ENCODE peak calls at places on chromosomes 1 and 21, in seven cellular contexts. K is AG09319; H is hepatocyte; P is CD8-positive, alpha-beta T cell; W is heart right ventricle; G is SK-N-SH; N is AG04450. V is an unnamed sample.

GRCh38 chr1:10510520-10511493 is 36.1 kb downstream of the PEX14 start:
- DNase-seq in H (peak; percentile 47), P (peak; percentile 72), N (peak; percentile 66), W (no peak), K (peak; percentile 31), G (no peak), V (no peak)

GRCh38 chr21:17089121-17089520 is 423.7 kb upstream of the CXADR start:
- DNase-seq in H (peak; percentile 28), P (no peak), K (no peak), W (no peak), N (no peak), G (no peak), V (no peak)

GRCh38 chr1:230858236-230858820 is 10.0 kb downstream of the C1orf198 start:
- DNase-seq in P (no peak), W (no peak), G (no peak), N (no peak), H (no peak), K (no peak), V (no peak)

GRCh38 chr1:4939266-4939665 is 284.9 kb downstream of the AJAP1 start:
- DNase-seq in W (no peak), P (no peak), G (no peak), N (no peak), H (no peak), K (no peak), V (no peak)

GRCh38 chr21:39452207-39452964 is 616 bp downstream of the SH3BGR start:
- DNase-seq in P (no peak), N (no peak), G (no peak), K (peak; percentile 43), H (no peak), W (no peak), V (no peak)

GRCh38 chr21:46441961-46442498 is 16.7 kb upstream of the DIP2A start:
- DNase-seq in W (no peak), H (no peak), G (no peak), K (no peak), N (no peak), P (no peak), V (no peak)

GRCh38 chr1:21635138-21635535 is 34.0 kb downstream of the RAP1GAP start:
- DNase-seq in K (no peak), W (no peak), N (no peak), P (no peak), G (no peak), H (no peak), V (no peak)

GRCh38 chr1:84365225-84366221 is 32.8 kb upstream of the DNASE2B start:
- DNase-seq in W (no peak), N (peak; percentile 90), G (no peak), K (peak; percentile 79), P (no peak), H (peak; percentile 64), V (no peak)

GRCh38 chr1:3078421-3078820 is 9.4 kb downstream of the PRDM16 start:
- DNase-seq in K (no peak), G (no peak), P (no peak), N (no peak), W (no peak), H (no peak), V (no peak)

GRCh38 chr21:43608225-43608624 is 51.1 kb downstream of the HSF2BP start:
- DNase-seq in H (no peak), W (no peak), P (no peak), G (no peak), N (no peak), K (no peak), V (no peak)

GRCh38 chr1:29931477-29932175 is 695.3 kb downstream of the PTPRU start:
- DNase-seq in N (no peak), G (no peak), W (no peak), P (no peak), K (no peak), H (no peak), V (no peak)

GRCh38 chr1:96999191-96999590 is 277.6 kb downstream of the PTBP2 start:
- DNase-seq in N (no peak), H (no peak), W (no peak), P (no peak), K (no peak), G (no peak), V (no peak)

GRCh38 chr1:161913482-161914140 is 110.1 kb downstream of the OLFML2B start:
- DNase-seq in G (no peak), P (no peak), K (no peak), H (no peak), N (no peak), W (no peak), V (no peak)

GRCh38 chr1:232622981-232623380 is 7.0 kb downstream of the SIPA1L2 start:
- DNase-seq in K (no peak), N (no peak), G (no peak), P (no peak), H (peak; percentile 27), W (no peak), V (no peak)

GRCh38 chr1:47575855-47576757 is 138.3 kb downstream of the FOXD2 start:
- DNase-seq in K (no peak), G (no peak), H (no peak), P (no peak), W (no peak), N (peak; percentile 33), V (no peak)

GRCh38 chr1:247209306-247209900 is 37.6 kb upstream of the ZNF124 start:
- DNase-seq in K (no peak), G (peak; percentile 36), N (no peak), P (no peak), H (no peak), W (no peak), V (no peak)

GRCh38 chr1:50491142-50491541 is 67.9 kb upstream of the DMRTA2 start:
- DNase-seq in N (no peak), H (no peak), W (no peak), G (no peak), K (no peak), P (no peak), V (no peak)

GRCh38 chr1:157948547-157949152 is 44.8 kb upstream of the KIRREL1 start:
- DNase-seq in P (no peak), G (no peak), W (no peak), H (peak; percentile 77), N (no peak), K (no peak), V (peak; percentile 14)

GRCh38 chr1:108570128-108570527 is 10.2 kb downstream of the EEIG2 start:
- DNase-seq in P (peak; percentile 11), K (no peak), G (peak; percentile 31), N (no peak), H (no peak), W (no peak), V (no peak)

GRCh38 chr1:7508052-7508745 is 262.9 kb upstream of the VAMP3 start:
- DNase-seq in K (no peak), N (no peak), P (no peak), H (no peak), W (no peak), G (no peak), V (no peak)

GRCh38 chr1:95409901-95410300 is 175.9 kb downstream of the RWDD3 start:
- DNase-seq in G (no peak), H (no peak), K (no peak), N (no peak), P (no peak), W (no peak), V (no peak)

GRCh38 chr1:87386217-87386790 is 57.6 kb downstream of the LMO4 start:
- DNase-seq in P (no peak), N (no peak), W (no peak), K (no peak), H (no peak), G (no peak), V (no peak)

GRCh38 chr1:8373547-8374270 is 55.8 kb downstream of the SLC45A1 start:
- DNase-seq in P (no peak), H (peak; percentile 70), K (no peak), G (no peak), N (peak; percentile 69), W (peak; percentile 68), V (no peak)

GRCh38 chr1:159790237-159790917 is 9.6 kb downstream of the DUSP23 start:
- DNase-seq in K (no peak), W (no peak), N (no peak), G (peak; percentile 52), H (peak; percentile 47), P (no peak), V (no peak)
- TF ChIP-seq CTCF in K (peak; percentile 58), W (peak; percentile 62), N (peak; percentile 58), G (peak; percentile 67), H (peak; percentile 50), P (peak; percentile 45), V (peak; percentile 61)

DNA sequence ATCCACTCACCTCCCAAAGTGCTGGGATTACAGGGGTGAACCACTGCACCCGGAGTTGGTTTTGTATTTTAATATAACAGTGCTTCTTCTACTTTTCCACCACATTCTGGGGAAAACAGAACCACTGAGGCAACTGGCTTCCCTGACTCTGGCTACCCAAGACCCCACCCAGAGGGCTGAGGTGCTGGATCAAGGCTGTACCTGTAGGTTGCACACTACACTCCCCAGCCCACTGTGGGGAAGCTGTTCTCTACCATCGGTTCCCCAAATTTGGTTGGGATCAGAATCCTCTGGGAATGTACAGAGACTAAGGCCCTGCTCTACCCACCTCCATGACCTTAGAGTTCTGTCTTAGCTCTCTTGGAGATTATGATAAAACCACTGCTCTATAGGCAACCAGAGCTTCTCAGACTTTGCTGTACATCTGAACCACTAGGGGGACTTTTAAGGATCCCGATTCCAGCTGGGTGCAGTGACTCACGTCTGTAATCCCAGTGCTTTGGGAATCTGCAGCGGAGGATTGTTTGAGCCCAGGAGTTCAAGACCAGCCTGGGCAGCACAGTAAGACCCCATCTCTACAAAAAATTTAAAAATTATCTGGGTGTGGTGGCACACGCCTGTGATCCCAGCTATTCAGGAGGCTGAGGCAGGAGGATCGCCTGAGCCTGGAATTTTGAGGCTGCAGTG is 51.6 kb downstream of the GNG4 start:
- DNase-seq in N (peak; percentile 10), K (no peak), W (no peak), G (no peak), H (peak; percentile 32), P (no peak), V (no peak)
- TF ChIP-seq CTCF in N (peak; percentile 54), K (peak; percentile 39), W (peak; percentile 25), G (peak; percentile 57), H (peak; percentile 22), P (no peak), V (peak; percentile 50)

GRCh38 chr1:181152892-181153633 is 64.6 kb downstream of the IER5 start:
- DNase-seq in N (peak; percentile 78), P (no peak), G (peak; percentile 68), W (peak; percentile 86), K (no peak), H (peak; percentile 79), V (no peak)
- TF ChIP-seq CTCF in N (peak; percentile 53), P (no peak), G (peak; percentile 15), W (peak; percentile 48), K (peak; percentile 33), H (peak; percentile 37), V (peak; percentile 38)

GRCh38 chr1:31712625-31713024 is 8.8 kb upstream of the COL16A1 start:
- DNase-seq in N (peak; percentile 55), W (peak; percentile 35), K (no peak), H (peak; percentile 82), G (no peak), P (no peak), V (no peak)

GRCh38 chr1:31715873-31716220 is 12.0 kb upstream of the COL16A1 start:
- DNase-seq in N (no peak), G (peak; percentile 38), W (no peak), P (no peak), H (no peak), K (no peak), V (no peak)

GRCh38 chr1:31712041-31712440 is 8.2 kb upstream of the COL16A1 start:
- DNase-seq in P (no peak), N (peak; percentile 57), G (no peak), W (no peak), K (no peak), H (no peak), V (no peak)

GRCh38 chr1:31715097-31715872 is 11.5 kb upstream of the COL16A1 start:
- DNase-seq in K (no peak), G (peak; percentile 95), P (peak; percentile 25), W (peak; percentile 96), N (peak; percentile 55), H (peak; percentile 96), V (peak; percentile 78)

GRCh38 chr1:31714442-31715096 is 10.8 kb upstream of the COL16A1 start:
- DNase-seq in W (peak; percentile 73), N (no peak), H (peak; percentile 89), G (peak; percentile 76), P (peak; percentile 37), K (no peak), V (peak; percentile 40)
- TF ChIP-seq CTCF in W (peak; percentile 53), N (peak; percentile 51), H (peak; percentile 51), G (peak; percentile 59), P (no peak), K (peak; percentile 61), V (peak; percentile 52)